ENCODE peak calls at places on chromosomes 16 and 17, in six cellular contexts. One of them, this sample, is unnamed.

GRCh38 chr17:57669671-57670529 is 75.2 kb downstream of the CCDC182 start:
- DNase-seq in stimulated activated CD4-positive, alpha-beta T cell treated with anti-CD3 and anti-CD28 coated beads, Interleukin-1b, Interleukin-23, amount 100 ng/mL, for 24 hours: no peak
- DNase-seq in HT1080: no peak
- DNase-seq in stimulated activated CD8-positive, alpha-beta memory T cell treated with anti-CD3 and anti-CD28 coated beads, Interleukin-4, amount 100 ng/mL, for 4 hours: no peak
- DNase-seq in aorta: peak
- DNase-seq in activated CD4-positive, alpha-beta T cell treated with anti-CD3 and anti-CD28 coated beads for 48 hours: no peak
- DNase-seq in this sample: no peak

GRCh38 chr17:77210331-77210730 is 69.6 kb downstream of the SEC14L1 start:
- DNase-seq in stimulated activated CD4-positive, alpha-beta T cell treated with anti-CD3 and anti-CD28 coated beads, Interleukin-1b, Interleukin-23, amount 100 ng/mL, for 24 hours: no peak
- DNase-seq in HT1080: no peak
- DNase-seq in stimulated activated CD8-positive, alpha-beta memory T cell treated with anti-CD3 and anti-CD28 coated beads, Interleukin-4, amount 100 ng/mL, for 4 hours: no peak
- DNase-seq in aorta: peak
- DNase-seq in activated CD4-positive, alpha-beta T cell treated with anti-CD3 and anti-CD28 coated beads for 48 hours: no peak
- DNase-seq in this sample: no peak

GRCh38 chr17:76843703-76844484 is 24.3 kb upstream of the MGAT5B start:
- DNase-seq in stimulated activated CD4-positive, alpha-beta T cell treated with anti-CD3 and anti-CD28 coated beads, Interleukin-1b, Interleukin-23, amount 100 ng/mL, for 24 hours: no peak
- DNase-seq in HT1080: peak
- DNase-seq in stimulated activated CD8-positive, alpha-beta memory T cell treated with anti-CD3 and anti-CD28 coated beads, Interleukin-4, amount 100 ng/mL, for 4 hours: no peak
- DNase-seq in aorta: no peak
- DNase-seq in activated CD4-positive, alpha-beta T cell treated with anti-CD3 and anti-CD28 coated beads for 48 hours: no peak
- DNase-seq in this sample: no peak

GRCh38 chr16:89841275-89841674 is 13.0 kb downstream of the SPIRE2 start:
- DNase-seq in stimulated activated CD4-positive, alpha-beta T cell treated with anti-CD3 and anti-CD28 coated beads, Interleukin-1b, Interleukin-23, amount 100 ng/mL, for 24 hours: no peak
- DNase-seq in HT1080: no peak
- DNase-seq in stimulated activated CD8-positive, alpha-beta memory T cell treated with anti-CD3 and anti-CD28 coated beads, Interleukin-4, amount 100 ng/mL, for 4 hours: no peak
- DNase-seq in aorta: no peak
- DNase-seq in activated CD4-positive, alpha-beta T cell treated with anti-CD3 and anti-CD28 coated beads for 48 hours: peak
- DNase-seq in this sample: no peak

GRCh38 chr16:78211951-78212350 is 112.5 kb downstream of the WWOX start:
- DNase-seq in stimulated activated CD4-positive, alpha-beta T cell treated with anti-CD3 and anti-CD28 coated beads, Interleukin-1b, Interleukin-23, amount 100 ng/mL, for 24 hours: no peak
- DNase-seq in HT1080: no peak
- DNase-seq in stimulated activated CD8-positive, alpha-beta memory T cell treated with anti-CD3 and anti-CD28 coated beads, Interleukin-4, amount 100 ng/mL, for 4 hours: no peak
- DNase-seq in aorta: no peak
- DNase-seq in activated CD4-positive, alpha-beta T cell treated with anti-CD3 and anti-CD28 coated beads for 48 hours: no peak
- DNase-seq in this sample: no peak

GRCh38 chr17:65328567-65328966 is 191.4 kb downstream of the RGS9 start:
- DNase-seq in stimulated activated CD4-positive, alpha-beta T cell treated with anti-CD3 and anti-CD28 coated beads, Interleukin-1b, Interleukin-23, amount 100 ng/mL, for 24 hours: no peak
- DNase-seq in HT1080: no peak
- DNase-seq in stimulated activated CD8-positive, alpha-beta memory T cell treated with anti-CD3 and anti-CD28 coated beads, Interleukin-4, amount 100 ng/mL, for 4 hours: no peak
- DNase-seq in aorta: no peak
- DNase-seq in activated CD4-positive, alpha-beta T cell treated with anti-CD3 and anti-CD28 coated beads for 48 hours: no peak
- DNase-seq in this sample: no peak

GRCh38 chr16:78303946-78304345 is 204.5 kb downstream of the WWOX start:
- DNase-seq in stimulated activated CD4-positive, alpha-beta T cell treated with anti-CD3 and anti-CD28 coated beads, Interleukin-1b, Interleukin-23, amount 100 ng/mL, for 24 hours: no peak
- DNase-seq in HT1080: no peak
- DNase-seq in stimulated activated CD8-positive, alpha-beta memory T cell treated with anti-CD3 and anti-CD28 coated beads, Interleukin-4, amount 100 ng/mL, for 4 hours: no peak
- DNase-seq in aorta: no peak
- DNase-seq in activated CD4-positive, alpha-beta T cell treated with anti-CD3 and anti-CD28 coated beads for 48 hours: no peak
- DNase-seq in this sample: no peak

GRCh38 chr17:282000-282911 is 70.4 kb downstream of the RPH3AL start:
- DNase-seq in stimulated activated CD4-positive, alpha-beta T cell treated with anti-CD3 and anti-CD28 coated beads, Interleukin-1b, Interleukin-23, amount 100 ng/mL, for 24 hours: no peak
- DNase-seq in HT1080: no peak
- DNase-seq in stimulated activated CD8-positive, alpha-beta memory T cell treated with anti-CD3 and anti-CD28 coated beads, Interleukin-4, amount 100 ng/mL, for 4 hours: no peak
- DNase-seq in aorta: peak
- DNase-seq in activated CD4-positive, alpha-beta T cell treated with anti-CD3 and anti-CD28 coated beads for 48 hours: no peak
- DNase-seq in this sample: no peak

GRCh38 chr16:56833243-56833970 is 31.6 kb upstream of the SLC12A3 start:
- DNase-seq in stimulated activated CD4-positive, alpha-beta T cell treated with anti-CD3 and anti-CD28 coated beads, Interleukin-1b, Interleukin-23, amount 100 ng/mL, for 24 hours: no peak
- DNase-seq in HT1080: no peak
- DNase-seq in stimulated activated CD8-positive, alpha-beta memory T cell treated with anti-CD3 and anti-CD28 coated beads, Interleukin-4, amount 100 ng/mL, for 4 hours: no peak
- DNase-seq in aorta: no peak
- DNase-seq in activated CD4-positive, alpha-beta T cell treated with anti-CD3 and anti-CD28 coated beads for 48 hours: no peak
- DNase-seq in this sample: no peak

GRCh38 chr16:87835882-87836331 is 33.4 kb downstream of the SLC7A5 start:
- DNase-seq in stimulated activated CD4-positive, alpha-beta T cell treated with anti-CD3 and anti-CD28 coated beads, Interleukin-1b, Interleukin-23, amount 100 ng/mL, for 24 hours: no peak
- DNase-seq in HT1080: no peak
- DNase-seq in stimulated activated CD8-positive, alpha-beta memory T cell treated with anti-CD3 and anti-CD28 coated beads, Interleukin-4, amount 100 ng/mL, for 4 hours: no peak
- DNase-seq in aorta: no peak
- DNase-seq in activated CD4-positive, alpha-beta T cell treated with anti-CD3 and anti-CD28 coated beads for 48 hours: no peak
- DNase-seq in this sample: no peak

GRCh38 chr17:70071127-70071526 is 3.9 kb upstream of the KCNJ16 start:
- DNase-seq in stimulated activated CD4-positive, alpha-beta T cell treated with anti-CD3 and anti-CD28 coated beads, Interleukin-1b, Interleukin-23, amount 100 ng/mL, for 24 hours: no peak
- DNase-seq in HT1080: no peak
- DNase-seq in stimulated activated CD8-positive, alpha-beta memory T cell treated with anti-CD3 and anti-CD28 coated beads, Interleukin-4, amount 100 ng/mL, for 4 hours: no peak
- DNase-seq in aorta: no peak
- DNase-seq in activated CD4-positive, alpha-beta T cell treated with anti-CD3 and anti-CD28 coated beads for 48 hours: no peak
- DNase-seq in this sample: no peak

GRCh38 chr16:57514891-57515600 is 21.3 kb downstream of the CCDC102A start:
- DNase-seq in stimulated activated CD4-positive, alpha-beta T cell treated with anti-CD3 and anti-CD28 coated beads, Interleukin-1b, Interleukin-23, amount 100 ng/mL, for 24 hours: no peak
- DNase-seq in HT1080: no peak
- DNase-seq in stimulated activated CD8-positive, alpha-beta memory T cell treated with anti-CD3 and anti-CD28 coated beads, Interleukin-4, amount 100 ng/mL, for 4 hours: no peak
- DNase-seq in aorta: no peak
- DNase-seq in activated CD4-positive, alpha-beta T cell treated with anti-CD3 and anti-CD28 coated beads for 48 hours: no peak
- DNase-seq in this sample: no peak

GRCh38 chr16:70472786-70473433 is 18.5 kb downstream of the FCSK start:
- DNase-seq in stimulated activated CD4-positive, alpha-beta T cell treated with anti-CD3 and anti-CD28 coated beads, Interleukin-1b, Interleukin-23, amount 100 ng/mL, for 24 hours: no peak
- DNase-seq in HT1080: no peak
- DNase-seq in stimulated activated CD8-positive, alpha-beta memory T cell treated with anti-CD3 and anti-CD28 coated beads, Interleukin-4, amount 100 ng/mL, for 4 hours: no peak
- DNase-seq in aorta: no peak
- DNase-seq in activated CD4-positive, alpha-beta T cell treated with anti-CD3 and anti-CD28 coated beads for 48 hours: no peak
- DNase-seq in this sample: no peak

GRCh38 chr16:78122774-78123315 is 23.4 kb downstream of the WWOX start:
- DNase-seq in stimulated activated CD4-positive, alpha-beta T cell treated with anti-CD3 and anti-CD28 coated beads, Interleukin-1b, Interleukin-23, amount 100 ng/mL, for 24 hours: no peak
- DNase-seq in HT1080: peak
- DNase-seq in stimulated activated CD8-positive, alpha-beta memory T cell treated with anti-CD3 and anti-CD28 coated beads, Interleukin-4, amount 100 ng/mL, for 4 hours: no peak
- DNase-seq in aorta: no peak
- DNase-seq in activated CD4-positive, alpha-beta T cell treated with anti-CD3 and anti-CD28 coated beads for 48 hours: peak
- DNase-seq in this sample: peak

GRCh38 chr16:85203462-85203813 is 91.2 kb upstream of the CIBAR2 start:
- DNase-seq in stimulated activated CD4-positive, alpha-beta T cell treated with anti-CD3 and anti-CD28 coated beads, Interleukin-1b, Interleukin-23, amount 100 ng/mL, for 24 hours: no peak
- DNase-seq in HT1080: no peak
- DNase-seq in stimulated activated CD8-positive, alpha-beta memory T cell treated with anti-CD3 and anti-CD28 coated beads, Interleukin-4, amount 100 ng/mL, for 4 hours: no peak
- DNase-seq in aorta: no peak
- DNase-seq in activated CD4-positive, alpha-beta T cell treated with anti-CD3 and anti-CD28 coated beads for 48 hours: no peak
- DNase-seq in this sample: no peak

This sample was measured in SW 1271.